ENCODE peak calls at places on chromosomes 7 and 10, in four cellular contexts. Z is cardiac muscle cell, R is A549, Y is prostate gland. B is an unnamed sample.

GRCh38 chr7:1505731-1506550 is 1.8 kb upstream of the INTS1 start:
- DNase-seq in Z (no peak), R (no peak), Y (no peak), B (no peak)

GRCh38 chr10:72025832-72026231 is 61.6 kb downstream of the CHST3 start:
- DNase-seq in Z (no peak), R (no peak), Y (no peak), B (no peak)

GRCh38 chr10:62811159-62811875 is 4.8 kb downstream of the EGR2 start:
- DNase-seq in Z (no peak), R (no peak), Y (no peak), B (no peak)

GRCh38 chr10:31536297-31536696 is 217.3 kb downstream of the ZEB1 start:
- DNase-seq in Z (peak; percentile 16), R (no peak), Y (no peak), B (peak; percentile 63)

GRCh38 chr10:43188702-43189101 is 50.5 kb downstream of the CSGALNACT2 start:
- DNase-seq in Z (peak; percentile 84), R (no peak), Y (no peak), B (peak; percentile 44)

GRCh38 chr10:86370006-86370585 is 3.5 kb upstream of the GRID1 start:
- DNase-seq in Z (no peak), R (no peak), Y (no peak), B (no peak)

GRCh38 chr7:132755538-132756481 is 179.5 kb upstream of the PLXNA4 start:
- DNase-seq in Z (no peak), R (no peak), Y (no peak), B (no peak)

GRCh38 chr7:36747251-36747968 is 23.1 kb upstream of the AOAH start:
- DNase-seq in Z (peak; percentile 95), R (no peak), Y (no peak), B (no peak)

GRCh38 chr10:32155075-32155516 is 98.9 kb upstream of the KIF5B start:
- DNase-seq in Z (peak; percentile 84), R (no peak), Y (no peak), B (peak; percentile 35)

GRCh38 chr10:64760371-64760770 is 1239.2 kb downstream of the REEP3 start:
- DNase-seq in Z (peak; percentile 2), R (no peak), Y (no peak), B (peak; percentile 1)

GRCh38 chr7:2120251-2120660 is 112.5 kb downstream of the MAD1L1 start:
- DNase-seq in Z (peak; percentile 12), R (no peak), Y (no peak), B (no peak)

GRCh38 chr7:76283254-76284159 is 19.0 kb upstream of the HSPB1 start:
- DNase-seq in Z (no peak), R (no peak), Y (no peak), B (no peak)

GRCh38 chr7:115864082-115864481 is 166.5 kb downstream of the TFEC start:
- DNase-seq in Z (no peak), R (no peak), Y (no peak), B (no peak)

GRCh38 chr7:117790731-117791130 is 82.5 kb downstream of the CTTNBP2 start:
- DNase-seq in Z (no peak), R (no peak), Y (no peak), B (no peak)

GRCh38 chr7:46468753-46469356 is 547.8 kb upstream of the IGFBP3 start:
- DNase-seq in Z (peak; percentile 57), R (no peak), Y (no peak), B (peak; percentile 64)

GRCh38 chr10:49008505-49009202 is 69.0 kb upstream of the LRRC18 start:
- DNase-seq in Z (no peak), R (no peak), Y (no peak), B (peak; percentile 12)

GRCh38 chr10:96586419-96587254 is at the start of gene TM9SF3:
- DNase-seq in Z (peak; percentile 93), R (peak; percentile 76), Y (peak; percentile 93), B (peak; percentile 92)

GRCh38 chr10:78829570-78829969 is 239.2 kb upstream of the ZMIZ1 start:
- DNase-seq in Z (no peak), R (no peak), Y (no peak), B (no peak)

GRCh38 chr10:78831457-78831856 is 237.3 kb upstream of the ZMIZ1 start:
- DNase-seq in Z (no peak), R (no peak), Y (no peak), B (no peak)

GRCh38 chr10:78830062-78830974 is 238.4 kb upstream of the ZMIZ1 start:
- DNase-seq in Z (peak; percentile 21), R (peak; percentile 49), Y (no peak), B (no peak)

GRCh38 chr10:78832281-78832680 is 236.5 kb upstream of the ZMIZ1 start:
- DNase-seq in Z (no peak), R (no peak), Y (no peak), B (no peak)

GRCh38 chr10:78831001-78831400 is 237.8 kb upstream of the ZMIZ1 start:
- DNase-seq in Z (no peak), R (no peak), Y (no peak), B (no peak)
- TF ChIP-seq CTCF in Z (no peak), R (no peak), Y (no peak), B (no peak)

DNA sequence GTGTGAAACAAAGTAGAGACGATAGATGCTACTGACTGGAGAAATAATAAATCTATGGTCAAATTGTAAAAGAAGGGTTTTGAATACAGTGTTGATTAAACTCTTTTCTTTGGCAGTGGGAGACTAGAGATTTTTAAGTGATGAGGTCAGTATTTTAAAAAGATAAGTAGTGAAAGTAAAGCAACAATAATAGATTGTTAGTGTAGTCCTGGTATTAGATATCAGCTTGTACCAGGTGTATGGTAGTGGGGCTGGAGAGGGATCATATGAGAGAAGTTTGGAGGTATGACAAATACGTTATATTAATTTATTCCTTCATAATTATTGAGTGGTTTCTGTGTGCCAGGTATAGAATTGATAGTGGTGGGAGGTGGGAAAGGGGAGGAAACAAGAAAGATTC is 25.2 kb downstream of the PHTF2 start:
- DNase-seq in Z (no peak), R (no peak), Y (no peak), B (no peak)
- H3K4me3 ChIP-seq in Z (no peak overlapping the region), R (no peak overlapping the region), Y (no peak overlapping the region), B (no peak overlapping the region)

GRCh38 chr7:5469375-5470166 is 45.9 kb upstream of the TNRC18 start:
- DNase-seq in Z (no peak), R (no peak), Y (no peak), B (no peak)

GRCh38 chr7:5470721-5471311 is 47.2 kb upstream of the TNRC18 start:
- DNase-seq in Z (peak; percentile 45), R (no peak), Y (no peak), B (no peak)

GRCh38 chr7:5470167-5470532 is 46.5 kb upstream of the TNRC18 start:
- DNase-seq in Z (no peak), R (no peak), Y (no peak), B (no peak)

GRCh38 chr7:5476001-5476400 is 52.4 kb upstream of the TNRC18 start:
- DNase-seq in Z (no peak), R (no peak), Y (no peak), B (no peak)

GRCh38 chr7:5472432-5473315 is 49.0 kb upstream of the TNRC18 start:
- DNase-seq in Z (no peak), R (no peak), Y (no peak), B (no peak)
- TF ChIP-seq CTCF in Z (no peak), R (no peak), Y (no peak), B (no peak)

GRCh38 chr7:98323597-98324322 is 42.3 kb downstream of the BRI3 start:
- DNase-seq in Z (peak; percentile 59), R (no peak), Y (no peak), B (peak; percentile 55)
- H3K4me3 ChIP-seq in Z (no peak overlapping the region), R (no peak overlapping the region), Y (no peak overlapping the region), B (no peak overlapping the region)

DNA sequence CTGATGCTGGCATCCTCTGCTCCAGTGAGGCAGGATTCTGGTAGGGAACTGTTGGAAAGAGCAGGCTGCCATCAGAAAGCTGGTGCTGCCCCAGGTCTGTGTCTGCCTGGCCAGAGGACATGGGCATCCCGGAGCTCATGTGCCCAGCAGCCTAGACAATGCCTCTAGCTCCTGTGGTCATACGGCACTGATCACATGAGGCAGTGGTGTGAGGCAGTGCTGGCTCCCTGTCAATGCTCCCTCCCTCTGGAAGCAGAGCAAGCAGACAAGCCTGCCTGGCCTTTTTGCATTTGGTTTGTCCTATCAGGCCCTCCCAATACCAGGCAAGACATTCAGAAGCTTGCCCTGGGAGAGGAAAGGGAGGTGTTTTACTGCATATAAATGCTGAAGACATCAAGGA is 19.5 kb upstream of the MMP21 start:
- DNase-seq in Z (no peak), R (no peak), Y (no peak), B (no peak)
- TF ChIP-seq CTCF in Z (no peak), R (no peak), Y (no peak), B (no peak)